ENCODE peak calls at places on chromosomes 11 and 22, in eight cellular contexts. H, A, G, D, N, B, R and S are unnamed samples.

GRCh38 chr22:34623580-34623979 is 442.4 kb upstream of the ISX start:
- DNase-seq in H (no peak), A (no peak), G (no peak), D (no peak), N (no peak), B (no peak), R (no peak), S (no peak)

GRCh38 chr22:19992921-19993355 is 23.7 kb downstream of the ARVCF start:
- DNase-seq in H (no peak), A (no peak), G (no peak), D (no peak), N (no peak), B (no peak), R (no peak), S (no peak)

GRCh38 chr22:35930933-35931332 is 97.7 kb downstream of the RBFOX2 start:
- DNase-seq in H (peak; percentile 5), A (no peak), G (peak; percentile 80), D (peak; percentile 32), N (peak; percentile 15), B (no peak), R (peak; percentile 57), S (peak; percentile 82)

GRCh38 chr11:94895971-94896370 is 77.4 kb downstream of the CWC15 start:
- DNase-seq in H (no peak), A (no peak), G (peak; percentile 76), D (peak; percentile 53), N (no peak), B (no peak), R (no peak), S (peak; percentile 91)

GRCh38 chr11:440065-441042 is 1.5 kb downstream of the ANO9 start:
- DNase-seq in H (no peak), A (no peak), G (no peak), D (no peak), N (no peak), B (no peak), R (no peak), S (no peak)

GRCh38 chr11:114257621-114258558 is 38.3 kb upstream of the NNMT start:
- DNase-seq in H (no peak), A (no peak), G (peak; percentile 42), D (no peak), N (no peak), B (peak; percentile 74), R (no peak), S (peak; percentile 84)

GRCh38 chr11:13772223-13773046 is 104.0 kb downstream of the FAR1 start:
- DNase-seq in H (peak; percentile 13), A (peak; percentile 26), G (peak; percentile 60), D (peak; percentile 77), N (peak; percentile 51), B (no peak), R (peak; percentile 80), S (peak; percentile 69)

GRCh38 chr22:33529424-33530113 is 390.7 kb downstream of the LARGE1 start:
- DNase-seq in H (peak; percentile 36), A (no peak), G (no peak), D (no peak), N (no peak), B (no peak), R (no peak), S (no peak)

GRCh38 chr11:69891421-69892236 is 72.4 kb upstream of the FGF3 start:
- DNase-seq in H (no peak), A (no peak), G (no peak), D (no peak), N (no peak), B (no peak), R (no peak), S (no peak)

GRCh38 chr11:7551571-7551970 is 37.8 kb downstream of the PPFIBP2 start:
- DNase-seq in H (no peak), A (no peak), G (peak; percentile 69), D (no peak), N (no peak), B (no peak), R (no peak), S (peak; percentile 89)

GRCh38 chr22:46047841-46048595 is 71.1 kb upstream of the WNT7B start:
- DNase-seq in H (no peak), A (no peak), G (no peak), D (no peak), N (no peak), B (peak; percentile 71), R (no peak), S (no peak)

GRCh38 chr11:78239781-78240180 is 51.1 kb downstream of the USP35 start:
- DNase-seq in H (no peak), A (no peak), G (no peak), D (no peak), N (no peak), B (no peak), R (no peak), S (no peak)

GRCh38 chr11:59756845-59757244 is 1.7 kb downstream of the STX3 start:
- DNase-seq in H (no peak), A (no peak), G (peak; percentile 23), D (no peak), N (no peak), B (no peak), R (peak; percentile 53), S (peak; percentile 37)

GRCh38 chr22:31097941-31098632 is 9.3 kb downstream of the SELENOM start:
- DNase-seq in H (no peak), A (no peak), G (no peak), D (no peak), N (no peak), B (no peak), R (no peak), S (no peak)

GRCh38 chr22:38871360-38872171 is 450 bp downstream of the CBX6 start:
- DNase-seq in H (no peak), A (no peak), G (no peak), D (no peak), N (no peak), B (no peak), R (peak; percentile 33), S (no peak)

GRCh38 chr11:128324051-128324481 is 263.3 kb downstream of the ETS1 start:
- DNase-seq in H (no peak), A (peak; percentile 56), G (no peak), D (no peak), N (no peak), B (no peak), R (no peak), S (peak; percentile 68)

GRCh38 chr11:7651700-7652099 is 21.6 kb downstream of the CYB5R2 start:
- DNase-seq in H (no peak), A (no peak), G (no peak), D (no peak), N (no peak), B (no peak), R (no peak), S (no peak)

GRCh38 chr11:106608677-106609076 is 409.6 kb downstream of the GUCY1A2 start:
- DNase-seq in H (no peak), A (no peak), G (peak; percentile 82), D (no peak), N (no peak), B (no peak), R (no peak), S (peak; percentile 49)

GRCh38 chr22:36659762-36660509 is 43.6 kb downstream of the CACNG2 start:
- DNase-seq in H (peak; percentile 79), A (peak; percentile 33), G (peak; percentile 78), D (peak; percentile 90), N (no peak), B (peak; percentile 94), R (no peak), S (peak; percentile 62)

GRCh38 chr11:65658174-65659021 is 4.3 kb downstream of the RELA start:
- DNase-seq in H (no peak), A (no peak), G (no peak), D (no peak), N (no peak), B (no peak), R (no peak), S (no peak)

GRCh38 chr11:6587360-6587953 is 16.0 kb downstream of the RRP8 start:
- DNase-seq in H (no peak), A (no peak), G (no peak), D (peak; percentile 81), N (no peak), B (no peak), R (no peak), S (no peak)

GRCh38 chr11:27373856-27374602 is 11.0 kb upstream of the CCDC34 start:
- DNase-seq in H (no peak), A (no peak), G (no peak), D (no peak), N (no peak), B (no peak), R (no peak), S (no peak)

GRCh38 chr11:113147249-113147648 is 167.1 kb upstream of the TTC12 start:
- DNase-seq in H (no peak), A (no peak), G (no peak), D (peak; percentile 20), N (no peak), B (no peak), R (no peak), S (no peak)

GRCh38 chr11:128232588-128232987 is 354.8 kb downstream of the ETS1 start:
- DNase-seq in H (no peak), A (peak; percentile 74), G (no peak), D (no peak), N (no peak), B (no peak), R (no peak), S (no peak)

GRCh38 chr11:120748485-120748814 is 236.9 kb downstream of the GRIK4 start:
- DNase-seq in H (no peak), A (no peak), G (no peak), D (peak; percentile 85), N (no peak), B (no peak), R (no peak), S (no peak)

GRCh38 chr11:102328748-102329147 is 11.5 kb downstream of the BIRC3 start:
- DNase-seq in H (no peak), A (no peak), G (no peak), D (no peak), N (no peak), B (no peak), R (no peak), S (no peak)

GRCh38 chr22:48431536-48432315 is 1395.9 kb downstream of the BRD1 start:
- DNase-seq in H (no peak), A (no peak), G (no peak), D (no peak), N (no peak), B (peak; percentile 62), R (no peak), S (no peak)